ENCODE peak calls at places on chromosome 19, in ten cellular contexts. A is GM23248; C is heart right ventricle; L is right cardiac atrium; Z is ovary; E is CD4-positive, CD25-positive, alpha-beta regulatory T cell; J is H9; Y is body of pancreas; G is CD8-positive, alpha-beta T cell; X is thoracic aorta. R is an unnamed sample.

GRCh38 chr19:811007-811434 is 10.7 kb downstream of the PLPPR3 start:
- DNase-seq in X (no peak), Y (no peak), Z (no peak), L (no peak), J (peak; percentile 38), E (no peak), G (no peak), A (no peak), C (no peak), R (no peak)

GRCh38 chr19:30645946-30646577 is 273.9 kb downstream of the ZNF536 start:
- DNase-seq in E (no peak), G (no peak), X (no peak), A (no peak), J (no peak), L (no peak), Y (no peak), Z (no peak), C (no peak), R (no peak)

GRCh38 chr19:8302734-8303133 is 5.4 kb downstream of the CD320 start:
- DNase-seq in L (no peak), A (no peak), X (no peak), Y (peak; percentile 4), J (no peak), C (no peak), G (peak; percentile 37), E (no peak), Z (peak; percentile 20), R (no peak)

GRCh38 chr19:40512473-40513344 is 45.9 kb downstream of the SPTBN4 start:
- DNase-seq in A (peak; percentile 65), Y (no peak), J (peak; percentile 67), Z (peak; percentile 54), E (no peak), X (no peak), G (no peak), C (no peak), L (no peak), R (peak; percentile 66)

GRCh38 chr19:49119411-49120324 is at the start of gene PPFIA3:
- DNase-seq in E (peak; percentile 25), Y (peak; percentile 91), X (no peak), A (peak; percentile 89), L (peak; percentile 75), C (peak; percentile 59), J (peak; percentile 69), Z (peak; percentile 80), G (no peak), R (peak; percentile 72)

GRCh38 chr19:39740395-39740794 is 2.6 kb upstream of the CLC start:
- DNase-seq in A (no peak), X (no peak), L (no peak), G (no peak), Y (no peak), J (no peak), E (no peak), Z (no peak), C (no peak), R (no peak)

GRCh38 chr19:29380581-29380980 is 145.2 kb upstream of the VSTM2B start:
- DNase-seq in J (peak; percentile 13), E (no peak), Z (no peak), L (no peak), A (no peak), C (no peak), Y (no peak), G (no peak), X (no peak), R (no peak)

GRCh38 chr19:1153891-1154730 is 20.0 kb downstream of the SBNO2 start:
- DNase-seq in X (no peak), E (no peak), L (no peak), J (no peak), Y (no peak), G (no peak), C (no peak), Z (no peak), A (no peak), R (no peak)

GRCh38 chr19:19087676-19088075 is 23.9 kb downstream of the SLC25A42 start:
- DNase-seq in J (no peak), Z (no peak), A (no peak), X (no peak), L (no peak), Y (no peak), C (no peak), G (no peak), E (no peak), R (no peak)

GRCh38 chr19:15010497-15011255 is 31.0 kb upstream of the SLC1A6 start:
- DNase-seq in A (no peak), J (peak; percentile 79), C (no peak), E (no peak), G (no peak), X (no peak), Z (no peak), L (no peak), Y (no peak), R (no peak)

GRCh38 chr19:4597975-4598671 is 38.6 kb upstream of the SEMA6B start:
- DNase-seq in A (peak; percentile 46), E (peak; percentile 25), C (no peak), Z (no peak), L (peak; percentile 42), J (peak; percentile 83), G (no peak), Y (no peak), X (no peak), R (peak; percentile 86)
- H3K27ac ChIP-seq in A (no peak overlapping the region), E (no peak overlapping the region), C (no peak overlapping the region), Z (no peak overlapping the region), L (no peak overlapping the region), J (no peak overlapping the region), G (no peak overlapping the region), Y (no peak overlapping the region), X (no peak overlapping the region), R (no peak overlapping the region)

DNA sequence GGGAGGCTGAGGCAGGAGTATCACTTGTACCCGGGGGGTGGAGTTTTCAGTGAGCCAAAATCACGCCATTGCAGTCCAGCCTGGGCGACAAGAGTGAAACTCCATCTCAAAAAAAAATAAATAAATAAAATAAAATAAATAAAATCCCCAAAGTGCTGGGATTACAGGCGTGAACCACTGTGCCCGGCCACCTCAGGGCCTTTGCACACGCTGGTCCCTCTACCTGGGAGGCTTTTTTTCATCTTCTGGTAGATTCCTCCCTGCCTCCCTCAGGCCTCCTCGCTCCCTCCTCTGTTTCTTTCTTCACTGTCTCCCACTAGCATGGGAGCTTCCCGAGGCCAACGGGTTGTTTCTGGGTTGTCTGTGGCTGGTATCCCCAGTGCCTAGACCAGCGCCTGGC is 15.1 kb downstream of the MYBPC2 start:
- DNase-seq in E (no peak), C (no peak), A (no peak), J (no peak), G (no peak), X (no peak), L (no peak), Y (no peak), Z (no peak), R (no peak)
- H3K27ac ChIP-seq in E (no peak overlapping the region), C (no peak overlapping the region), A (no peak overlapping the region), J (no peak overlapping the region), G (no peak overlapping the region), X (no peak overlapping the region), L (no peak overlapping the region), Y (no peak overlapping the region), Z (no peak overlapping the region), R (no peak overlapping the region)

DNA sequence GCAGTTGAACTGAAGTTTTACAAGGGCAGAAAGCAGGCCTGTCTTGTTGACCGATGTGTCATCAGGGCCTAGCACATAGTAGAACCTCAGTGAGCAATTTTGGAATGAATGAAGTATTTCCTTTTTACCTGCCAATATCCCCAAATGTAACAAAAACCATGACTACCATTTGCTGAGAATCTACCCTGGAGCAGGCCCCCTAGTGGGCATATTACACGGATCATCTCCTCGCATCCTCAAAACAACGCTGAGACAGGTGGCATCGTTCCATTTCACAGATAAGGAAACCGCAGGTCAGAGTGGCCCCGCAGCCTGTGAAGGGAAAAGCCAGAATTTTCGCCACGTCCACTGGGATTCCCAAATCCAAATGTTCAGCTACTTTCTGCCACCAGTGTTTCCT is 77.9 kb downstream of the CACNA1A start:
- DNase-seq in C (no peak), J (peak; percentile 38), L (no peak), Y (no peak), Z (no peak), A (peak; percentile 46), E (no peak), X (no peak), G (no peak), R (peak; percentile 19)
- H3K27ac ChIP-seq in C (no peak overlapping the region), J (no peak overlapping the region), L (no peak overlapping the region), Y (no peak overlapping the region), Z (no peak overlapping the region), A (no peak overlapping the region), E (no peak overlapping the region), X (no peak overlapping the region), G (no peak overlapping the region), R (no peak overlapping the region)

GRCh38 chr19:46056536-46056935 is 15.7 kb upstream of the IGFL4 start:
- DNase-seq in Y (no peak), L (no peak), C (no peak), E (no peak), J (no peak), G (no peak), X (no peak), A (no peak), Z (no peak), R (no peak)
- H3K27ac ChIP-seq in Y (no peak overlapping the region), L (no peak overlapping the region), C (no peak overlapping the region), E (no peak overlapping the region), J (no peak overlapping the region), G (no peak overlapping the region), X (no peak overlapping the region), A (no peak overlapping the region), Z (no peak overlapping the region), R (no peak overlapping the region)